ENCODE peak calls at places on chromosomes 12 and 14, in five cellular contexts. H is stomach, C is suprapubic skin, B is H54, Q is A549. P is an unnamed sample.
A peak's percentile ranks its signal among the peaks of the same experiment; 100 is the strongest.

GRCh38 chr14:29348504-29348903 is 579.1 kb downstream of the PRKD1 start:
- DNase-seq in C (no peak), B (no peak), H (no peak), Q (no peak), P (no peak)

GRCh38 chr14:73748858-73749357 is 34.7 kb upstream of the PNMA1 start:
- DNase-seq in Q (no peak), H (no peak), C (no peak), B (no peak), P (no peak)

GRCh38 chr14:32019271-32019670 is 57.8 kb upstream of the ARHGAP5 start:
- DNase-seq in H (no peak), B (no peak), C (no peak), Q (no peak), P (no peak)

GRCh38 chr12:5203274-5203673 is 159.6 kb downstream of the KCNA5 start:
- DNase-seq in Q (no peak), C (no peak), B (no peak), H (no peak), P (no peak)

GRCh38 chr12:50619610-50619958 is 114.8 kb downstream of the DIP2B start:
- DNase-seq in H (no peak), B (no peak), Q (no peak), C (no peak), P (no peak)

GRCh38 chr12:122051231-122051876 is 27.2 kb upstream of the MLXIP start:
- DNase-seq in C (no peak), Q (no peak), B (no peak), H (no peak), P (no peak)

GRCh38 chr14:106094654-106095189 is 568.3 kb downstream of the TMEM121 start:
- DNase-seq in H (peak; percentile 27), Q (peak; percentile 48), B (peak; percentile 12), C (no peak), P (peak; percentile 89)

GRCh38 chr12:30687265-30687986 is 8.2 kb downstream of the IPO8 start:
- DNase-seq in C (no peak), Q (peak; percentile 53), H (no peak), B (no peak), P (peak; percentile 3)

GRCh38 chr14:76138758-76139723 is 12.7 kb upstream of the GPATCH2L start:
- DNase-seq in B (no peak), H (no peak), C (no peak), Q (no peak), P (peak; percentile 87)

GRCh38 chr12:88753074-88753473 is 172.8 kb upstream of the KITLG start:
- DNase-seq in C (no peak), Q (no peak), H (no peak), B (no peak), P (no peak)

GRCh38 chr14:104091061-104091926 is 5.8 kb downstream of the ASPG start:
- DNase-seq in Q (no peak), C (no peak), H (no peak), B (no peak), P (no peak)

GRCh38 chr14:55121628-55122440 is 7.2 kb upstream of the LGALS3 start:
- DNase-seq in B (no peak), C (peak; percentile 38), Q (no peak), H (no peak), P (peak; percentile 39)

GRCh38 chr12:56803750-56804149 is 40.6 kb downstream of the HSD17B6 start:
- DNase-seq in B (no peak), C (no peak), H (no peak), Q (no peak), P (no peak)

GRCh38 chr12:70785896-70786295 is 134.6 kb downstream of the PTPRR start:
- DNase-seq in C (no peak), Q (no peak), B (no peak), H (no peak), P (no peak)

GRCh38 chr14:101464310-101464983 is 96.8 kb upstream of the DIO3 start:
- DNase-seq in C (peak; percentile 56), H (peak; percentile 15), B (no peak), Q (no peak), P (no peak)

GRCh38 chr12:9240776-9241175 is 32.6 kb upstream of the PZP start:
- DNase-seq in Q (no peak), C (no peak), H (no peak), B (no peak), P (no peak)

GRCh38 chr12:97984456-97984855 is 521.9 kb downstream of the RMST start:
- DNase-seq in H (no peak), B (no peak), Q (no peak), C (no peak), P (no peak)

GRCh38 chr12:11981174-11981733 is 89.5 kb upstream of the BCL2L14 start:
- DNase-seq in Q (no peak), B (no peak), C (no peak), H (no peak), P (no peak)

GRCh38 chr14:79356040-79356439 is 855.3 kb downstream of the DIO2 start:
- DNase-seq in B (no peak), Q (no peak), H (no peak), C (no peak), P (no peak)

GRCh38 chr12:101710289-101710688 is 12.8 kb downstream of the CHPT1 start:
- DNase-seq in B (no peak), H (no peak), Q (no peak), C (no peak), P (no peak)

GRCh38 chr14:79584679-79585078 is 626.6 kb downstream of the DIO2 start:
- DNase-seq in H (no peak), B (no peak), Q (peak; percentile 61), C (no peak), P (no peak)

GRCh38 chr12:106417926-106418910 is 60.7 kb downstream of the POLR3B start:
- DNase-seq in Q (no peak), C (no peak), B (peak; percentile 14), H (no peak), P (no peak)

GRCh38 chr12:18706798-18707197 is 31.0 kb downstream of the PLCZ1 start:
- DNase-seq in C (no peak), B (no peak), H (no peak), Q (peak; percentile 4), P (no peak)

GRCh38 chr12:93098077-93098476 is 169.0 kb upstream of the EEA1 start:
- DNase-seq in C (no peak), B (no peak), Q (peak; percentile 71), H (peak; percentile 72), P (peak; percentile 89)

GRCh38 chr12:99618657-99619056 is 28.9 kb upstream of the GARIN6 start:
- DNase-seq in Q (no peak), C (no peak), H (no peak), B (no peak), P (no peak)

GRCh38 chr12:52285172-52285745 is 6.1 kb downstream of the KRT81 start:
- DNase-seq in C (no peak), H (no peak), Q (peak; percentile 84), B (peak; percentile 69), P (no peak)

GRCh38 chr12:90028620-90029051 is 320.0 kb upstream of the ATP2B1 start:
- DNase-seq in C (no peak), B (no peak), Q (no peak), H (no peak), P (no peak)

GRCh38 chr14:102320033-102320660 is 601 bp downstream of the ZNF839 start:
- DNase-seq in B (no peak), Q (no peak), H (peak; percentile 49), C (no peak), P (peak; percentile 79)

GRCh38 chr14:69711065-69711464 is 55.9 kb upstream of the SRSF5 start:
- DNase-seq in Q (no peak), B (no peak), H (no peak), C (no peak), P (peak; percentile 28)

GRCh38 chr12:51886021-51886710 is 1.7 kb upstream of the ANKRD33 start:
- DNase-seq in Q (peak; percentile 58), H (no peak), C (peak; percentile 86), B (peak; percentile 90), P (no peak)

GRCh38 chr12:132170094-132170636 is 25.9 kb downstream of the NOC4L start:
- DNase-seq in B (peak; percentile 54), H (no peak), Q (no peak), C (no peak), P (no peak)

GRCh38 chr12:68364893-68365725 is 32.9 kb upstream of the MDM1 start:
- DNase-seq in B (peak; percentile 91), C (peak; percentile 94), Q (peak; percentile 96), H (peak; percentile 89), P (peak; percentile 86)

GRCh38 chr14:68664225-68664681 is 128.6 kb downstream of the ZFP36L1 start:
- DNase-seq in Q (no peak), B (no peak), H (no peak), C (no peak), P (no peak)

GRCh38 chr14:60248697-60249314 is at the start of gene PPM1A:
- DNase-seq in H (peak; percentile 97), Q (peak; percentile 95), C (peak; percentile 96), B (peak; percentile 78), P (peak; percentile 97)
- TF ChIP-seq POLR2A in H (no peak), Q (peak; percentile 65), C (peak; percentile 88), B (peak; percentile 49), P (peak; percentile 93)

DNA sequence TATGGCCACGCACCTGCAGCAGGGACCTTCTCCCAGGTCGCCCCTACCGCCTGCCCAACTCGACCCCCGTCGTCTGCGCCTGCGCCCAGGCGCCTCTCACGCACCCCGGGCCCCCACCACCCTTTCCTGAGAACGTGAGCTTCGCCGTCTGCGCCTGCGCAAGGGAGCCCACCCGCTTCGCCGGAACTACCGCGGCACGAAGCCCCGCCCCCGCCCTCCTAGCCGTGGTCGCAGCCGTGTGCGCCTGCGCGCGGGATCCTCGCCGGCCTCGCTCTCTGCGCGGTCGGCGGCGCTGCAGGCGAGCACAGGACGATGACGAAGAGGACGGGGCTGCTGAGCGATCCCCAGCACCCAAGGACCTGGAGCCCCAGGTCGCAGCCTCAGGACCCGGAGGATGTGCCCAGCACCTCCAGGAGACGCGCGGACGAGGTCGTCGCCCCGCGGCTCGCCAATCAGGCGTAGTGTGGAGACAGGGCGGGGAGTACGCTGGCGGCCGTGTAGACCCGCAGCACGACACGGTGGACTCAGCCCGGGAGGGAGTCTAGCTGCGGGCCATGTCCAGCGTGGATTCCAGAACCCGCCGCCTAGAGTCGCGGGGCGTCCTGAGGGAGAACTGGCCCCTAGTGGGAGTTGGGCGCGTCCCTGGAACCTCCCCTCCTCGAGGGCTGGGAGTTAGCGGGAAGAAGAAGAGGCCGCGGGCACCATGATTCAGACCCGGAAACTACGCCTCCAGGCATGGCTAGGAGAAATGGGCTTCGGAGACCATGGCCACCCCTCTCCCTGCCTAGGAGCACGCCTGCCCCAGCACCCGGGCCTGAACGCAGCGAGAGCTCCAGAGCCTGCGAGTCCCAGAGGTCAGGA is 1120.8 kb upstream of the TMEM132C start:
- DNase-seq in H (peak; percentile 69), B (no peak), C (peak; percentile 79), Q (peak; percentile 86), P (peak; percentile 6)
- TF ChIP-seq POLR2A in H (no peak), B (peak; percentile 50), C (no peak), Q (peak; percentile 78), P (no peak)

GRCh38 chr14:100374270-100374669 is 51.1 kb downstream of the SLC25A47 start:
- DNase-seq in Q (no peak), C (no peak), B (no peak), H (no peak), P (no peak)

GRCh38 chr14:100374891-100375272 is 51.7 kb downstream of the SLC25A47 start:
- DNase-seq in C (no peak), B (no peak), Q (no peak), H (no peak), P (peak; percentile 46)

GRCh38 chr14:100376751-100377171 is 53.6 kb downstream of the SLC25A47 start:
- DNase-seq in C (no peak), Q (peak; percentile 61), B (no peak), H (no peak), P (no peak)

GRCh38 chr14:100375273-100375962 is 52.3 kb downstream of the SLC25A47 start:
- DNase-seq in Q (peak; percentile 64), B (peak; percentile 36), H (peak; percentile 56), C (peak; percentile 88), P (peak; percentile 98)

GRCh38 chr14:100375963-100376735 is 53.0 kb downstream of the SLC25A47 start:
- DNase-seq in B (peak; percentile 87), H (peak; percentile 95), Q (peak; percentile 96), C (peak; percentile 95), P (peak; percentile 98)
- TF ChIP-seq POLR2A in B (peak; percentile 55), H (no peak), Q (peak; percentile 60), C (peak; percentile 28), P (peak; percentile 89)

GRCh38 chr12:67302162-67302561 is 33.0 kb downstream of the CAND1 start:
- DNase-seq in H (no peak), C (no peak), B (no peak), Q (no peak), P (no peak)
- TF ChIP-seq POLR2A in H (no peak), C (no peak), B (no peak), Q (no peak), P (no peak)

P was measured in erythroblast.